ENCODE peak calls at places on chromosome 22, in nine cellular contexts. One of them, this sample, is unnamed.
A peak's percentile ranks its signal among the peaks of the same experiment; 100 is the strongest.

GRCh38 chr22:19060356-19061009 is 61.7 kb downstream of the DGCR2 start:
- DNase-seq in AG04450: peak; percentile 20
- DNase-seq in sigmoid colon: peak; percentile 38
- DNase-seq in tibial artery: no peak
- DNase-seq in right lobe of liver: no peak
- DNase-seq in body of pancreas: peak; percentile 9
- DNase-seq in heart left ventricle: no peak
- DNase-seq in CD8-positive, alpha-beta T cell: no peak
- DNase-seq in pancreas: no peak
- DNase-seq in this sample: no peak

GRCh38 chr22:40609216-40609615 is 27.3 kb downstream of the MRTFA start:
- DNase-seq in AG04450: no peak
- DNase-seq in sigmoid colon: no peak
- DNase-seq in tibial artery: no peak
- DNase-seq in right lobe of liver: no peak
- DNase-seq in body of pancreas: no peak
- DNase-seq in heart left ventricle: no peak
- DNase-seq in CD8-positive, alpha-beta T cell: no peak
- DNase-seq in pancreas: no peak
- DNase-seq in this sample: peak; percentile 62

GRCh38 chr22:31173386-31174145 is 13.6 kb downstream of the RNF185 start:
- DNase-seq in AG04450: peak; percentile 65
- DNase-seq in sigmoid colon: no peak
- DNase-seq in tibial artery: no peak
- DNase-seq in right lobe of liver: no peak
- DNase-seq in body of pancreas: no peak
- DNase-seq in heart left ventricle: no peak
- DNase-seq in CD8-positive, alpha-beta T cell: no peak
- DNase-seq in pancreas: no peak
- DNase-seq in this sample: no peak

GRCh38 chr22:26995222-26995621 is 337.8 kb downstream of the MIAT start:
- DNase-seq in AG04450: no peak
- DNase-seq in sigmoid colon: peak; percentile 84
- DNase-seq in tibial artery: no peak
- DNase-seq in right lobe of liver: no peak
- DNase-seq in body of pancreas: peak; percentile 71
- DNase-seq in heart left ventricle: no peak
- DNase-seq in CD8-positive, alpha-beta T cell: no peak
- DNase-seq in pancreas: no peak
- DNase-seq in this sample: peak; percentile 12

GRCh38 chr22:37462983-37463382 is 23.2 kb downstream of the MFNG start:
- DNase-seq in AG04450: no peak
- DNase-seq in sigmoid colon: no peak
- DNase-seq in tibial artery: no peak
- DNase-seq in right lobe of liver: no peak
- DNase-seq in body of pancreas: no peak
- DNase-seq in heart left ventricle: no peak
- DNase-seq in CD8-positive, alpha-beta T cell: no peak
- DNase-seq in pancreas: peak; percentile 53
- DNase-seq in this sample: peak; percentile 86

GRCh38 chr22:28799834-28800307 is 498 bp downstream of the XBP1 start:
- DNase-seq in AG04450: peak; percentile 10
- DNase-seq in sigmoid colon: peak; percentile 85
- DNase-seq in tibial artery: peak; percentile 63
- DNase-seq in right lobe of liver: peak; percentile 75
- DNase-seq in body of pancreas: peak; percentile 65
- DNase-seq in heart left ventricle: peak; percentile 77
- DNase-seq in CD8-positive, alpha-beta T cell: no peak
- DNase-seq in pancreas: peak; percentile 83
- DNase-seq in this sample: peak; percentile 73

GRCh38 chr22:35761037-35761436 is 43.4 kb downstream of the APOL5 start:
- DNase-seq in AG04450: no peak
- DNase-seq in sigmoid colon: no peak
- DNase-seq in tibial artery: no peak
- DNase-seq in right lobe of liver: no peak
- DNase-seq in body of pancreas: no peak
- DNase-seq in heart left ventricle: no peak
- DNase-seq in CD8-positive, alpha-beta T cell: no peak
- DNase-seq in pancreas: no peak
- DNase-seq in this sample: peak; percentile 35

GRCh38 chr22:43128116-43128515 is 15.1 kb downstream of the MCAT start:
- DNase-seq in AG04450: no peak
- DNase-seq in sigmoid colon: no peak
- DNase-seq in tibial artery: no peak
- DNase-seq in right lobe of liver: no peak
- DNase-seq in body of pancreas: no peak
- DNase-seq in heart left ventricle: no peak
- DNase-seq in CD8-positive, alpha-beta T cell: no peak
- DNase-seq in pancreas: no peak
- DNase-seq in this sample: no peak

GRCh38 chr22:36194971-36195370 is 6.6 kb downstream of the APOL4 start:
- DNase-seq in AG04450: peak; percentile 52
- DNase-seq in sigmoid colon: peak; percentile 88
- DNase-seq in tibial artery: peak; percentile 57
- DNase-seq in right lobe of liver: no peak
- DNase-seq in body of pancreas: peak; percentile 34
- DNase-seq in heart left ventricle: peak; percentile 68
- DNase-seq in CD8-positive, alpha-beta T cell: peak; percentile 25
- DNase-seq in pancreas: no peak
- DNase-seq in this sample: peak; percentile 84

GRCh38 chr22:26797910-26798309 is 140.5 kb downstream of the MIAT start:
- DNase-seq in AG04450: no peak
- DNase-seq in sigmoid colon: no peak
- DNase-seq in tibial artery: no peak
- DNase-seq in right lobe of liver: no peak
- DNase-seq in body of pancreas: no peak
- DNase-seq in heart left ventricle: no peak
- DNase-seq in CD8-positive, alpha-beta T cell: no peak
- DNase-seq in pancreas: no peak
- DNase-seq in this sample: no peak

GRCh38 chr22:30408388-30409101 is 11.7 kb downstream of the SEC14L2 start:
- DNase-seq in AG04450: no peak
- DNase-seq in sigmoid colon: no peak
- DNase-seq in tibial artery: no peak
- DNase-seq in right lobe of liver: no peak
- DNase-seq in body of pancreas: no peak
- DNase-seq in heart left ventricle: no peak
- DNase-seq in CD8-positive, alpha-beta T cell: no peak
- DNase-seq in pancreas: no peak
- DNase-seq in this sample: no peak

GRCh38 chr22:40491990-40492631 is 121.7 kb downstream of the SGSM3 start:
- DNase-seq in AG04450: no peak
- DNase-seq in sigmoid colon: no peak
- DNase-seq in tibial artery: no peak
- DNase-seq in right lobe of liver: no peak
- DNase-seq in body of pancreas: no peak
- DNase-seq in heart left ventricle: peak; percentile 37
- DNase-seq in CD8-positive, alpha-beta T cell: no peak
- DNase-seq in pancreas: no peak
- DNase-seq in this sample: peak; percentile 77

GRCh38 chr22:17767236-17768065 is 6.8 kb downstream of the BID start:
- DNase-seq in AG04450: no peak
- DNase-seq in sigmoid colon: no peak
- DNase-seq in tibial artery: no peak
- DNase-seq in right lobe of liver: no peak
- DNase-seq in body of pancreas: no peak
- DNase-seq in heart left ventricle: no peak
- DNase-seq in CD8-positive, alpha-beta T cell: no peak
- DNase-seq in pancreas: no peak
- DNase-seq in this sample: no peak

GRCh38 chr22:24247564-24248344 is 2.9 kb upstream of the GGT5 start:
- DNase-seq in AG04450: peak; percentile 90
- DNase-seq in sigmoid colon: peak; percentile 98
- DNase-seq in tibial artery: peak; percentile 97
- DNase-seq in right lobe of liver: peak; percentile 79
- DNase-seq in body of pancreas: peak; percentile 83
- DNase-seq in heart left ventricle: peak; percentile 87
- DNase-seq in CD8-positive, alpha-beta T cell: peak; percentile 45
- DNase-seq in pancreas: peak; percentile 90
- DNase-seq in this sample: peak; percentile 87

GRCh38 chr22:24247011-24247507 is 2.2 kb upstream of the GGT5 start:
- DNase-seq in AG04450: no peak
- DNase-seq in sigmoid colon: no peak
- DNase-seq in tibial artery: no peak
- DNase-seq in right lobe of liver: no peak
- DNase-seq in body of pancreas: no peak
- DNase-seq in heart left ventricle: no peak
- DNase-seq in CD8-positive, alpha-beta T cell: no peak
- DNase-seq in pancreas: no peak
- DNase-seq in this sample: no peak

GRCh38 chr22:24240381-24240780 is 4.5 kb downstream of the GGT5 start:
- DNase-seq in AG04450: no peak
- DNase-seq in sigmoid colon: no peak
- DNase-seq in tibial artery: peak; percentile 34
- DNase-seq in right lobe of liver: no peak
- DNase-seq in body of pancreas: no peak
- DNase-seq in heart left ventricle: no peak
- DNase-seq in CD8-positive, alpha-beta T cell: no peak
- DNase-seq in pancreas: no peak
- DNase-seq in this sample: no peak

GRCh38 chr22:24244144-24244787 is 616 bp downstream of the GGT5 start:
- DNase-seq in AG04450: no peak
- DNase-seq in sigmoid colon: no peak
- DNase-seq in tibial artery: peak; percentile 34
- DNase-seq in right lobe of liver: no peak
- DNase-seq in body of pancreas: no peak
- DNase-seq in heart left ventricle: no peak
- DNase-seq in CD8-positive, alpha-beta T cell: no peak
- DNase-seq in pancreas: no peak
- DNase-seq in this sample: no peak
- H3K4me3 ChIP-seq in AG04450: peak overlapping the region; percentile 17
- H3K4me3 ChIP-seq in sigmoid colon: peak overlapping the region; percentile 14
- H3K4me3 ChIP-seq in tibial artery: peak overlapping the region; percentile 47
- H3K4me3 ChIP-seq in right lobe of liver: no peak overlapping the region
- H3K4me3 ChIP-seq in body of pancreas: no peak overlapping the region
- H3K4me3 ChIP-seq in heart left ventricle: peak overlapping the region; percentile 65
- H3K4me3 ChIP-seq in CD8-positive, alpha-beta T cell: no peak overlapping the region
- H3K4me3 ChIP-seq in pancreas: peak overlapping the region; percentile 17
- H3K4me3 ChIP-seq in this sample: no peak overlapping the region

DNA sequence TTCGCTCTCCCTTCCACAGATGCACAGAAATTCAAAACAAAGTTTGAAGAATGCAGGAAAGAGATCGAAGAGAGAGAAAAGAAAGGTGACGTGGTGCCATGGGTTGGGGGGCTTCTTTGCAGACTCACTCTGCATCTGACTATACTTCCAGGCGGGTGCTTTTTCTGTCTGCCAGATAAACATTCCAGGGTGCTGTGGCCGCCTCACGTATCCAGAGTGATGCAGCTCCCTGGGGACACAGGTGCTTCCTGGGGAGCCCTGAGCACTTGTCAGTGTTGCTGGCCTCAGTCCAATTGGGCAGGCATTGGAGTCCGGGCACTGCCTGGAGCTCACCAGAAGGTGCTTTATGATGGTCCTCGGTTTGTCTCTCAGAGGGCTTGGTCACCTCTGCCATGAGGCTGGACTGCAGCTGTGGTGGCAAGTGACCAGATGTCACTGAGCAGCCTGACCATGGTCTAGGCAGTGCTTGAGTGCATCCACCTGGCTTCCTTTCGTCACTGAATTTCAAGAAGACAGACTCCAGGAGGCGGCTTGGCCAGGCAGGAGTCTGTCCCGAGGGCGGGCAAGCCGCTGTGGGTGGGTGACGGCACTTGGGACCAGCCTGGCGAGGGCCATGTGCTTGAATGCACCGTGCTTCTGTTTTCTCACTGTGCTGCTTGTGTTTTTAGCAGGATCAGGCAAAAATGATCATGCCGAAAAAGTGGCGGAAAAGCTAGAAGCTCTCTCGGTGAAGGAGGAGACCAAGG is 5.1 kb upstream of the ZDHHC8 start:
- DNase-seq in AG04450: no peak
- DNase-seq in sigmoid colon: no peak
- DNase-seq in tibial artery: no peak
- DNase-seq in right lobe of liver: no peak
- DNase-seq in body of pancreas: no peak
- DNase-seq in heart left ventricle: no peak
- DNase-seq in CD8-positive, alpha-beta T cell: no peak
- DNase-seq in pancreas: no peak
- DNase-seq in this sample: no peak
- H3K27ac ChIP-seq in AG04450: no peak overlapping the region
- H3K27ac ChIP-seq in sigmoid colon: no peak overlapping the region
- H3K27ac ChIP-seq in tibial artery: no peak overlapping the region
- H3K27ac ChIP-seq in right lobe of liver: no peak overlapping the region
- H3K27ac ChIP-seq in body of pancreas: no peak overlapping the region
- H3K27ac ChIP-seq in heart left ventricle: no peak overlapping the region
- H3K27ac ChIP-seq in CD8-positive, alpha-beta T cell: no peak overlapping the region
- H3K27ac ChIP-seq in pancreas: no peak overlapping the region
- H3K27ac ChIP-seq in this sample: peak overlapping the region; percentile 51

GRCh38 chr22:22168190-22168940 is 76.2 kb upstream of the VPREB1 start:
- DNase-seq in AG04450: peak; percentile 50
- DNase-seq in sigmoid colon: no peak
- DNase-seq in tibial artery: no peak
- DNase-seq in right lobe of liver: no peak
- DNase-seq in body of pancreas: peak; percentile 21
- DNase-seq in heart left ventricle: no peak
- DNase-seq in CD8-positive, alpha-beta T cell: no peak
- DNase-seq in pancreas: no peak
- DNase-seq in this sample: no peak

GRCh38 chr22:22169923-22170322 is 74.7 kb upstream of the VPREB1 start:
- DNase-seq in AG04450: no peak
- DNase-seq in sigmoid colon: no peak
- DNase-seq in tibial artery: no peak
- DNase-seq in right lobe of liver: no peak
- DNase-seq in body of pancreas: no peak
- DNase-seq in heart left ventricle: no peak
- DNase-seq in CD8-positive, alpha-beta T cell: no peak
- DNase-seq in pancreas: no peak
- DNase-seq in this sample: no peak

GRCh38 chr22:22167791-22168189 is 76.8 kb upstream of the VPREB1 start:
- DNase-seq in AG04450: no peak
- DNase-seq in sigmoid colon: no peak
- DNase-seq in tibial artery: no peak
- DNase-seq in right lobe of liver: no peak
- DNase-seq in body of pancreas: no peak
- DNase-seq in heart left ventricle: no peak
- DNase-seq in CD8-positive, alpha-beta T cell: no peak
- DNase-seq in pancreas: no peak
- DNase-seq in this sample: no peak

GRCh38 chr22:22168941-22169867 is 75.4 kb upstream of the VPREB1 start:
- DNase-seq in AG04450: no peak
- DNase-seq in sigmoid colon: no peak
- DNase-seq in tibial artery: no peak
- DNase-seq in right lobe of liver: no peak
- DNase-seq in body of pancreas: no peak
- DNase-seq in heart left ventricle: no peak
- DNase-seq in CD8-positive, alpha-beta T cell: no peak
- DNase-seq in pancreas: no peak
- DNase-seq in this sample: no peak

GRCh38 chr22:22171357-22172218 is 73.0 kb upstream of the VPREB1 start:
- DNase-seq in AG04450: no peak
- DNase-seq in sigmoid colon: no peak
- DNase-seq in tibial artery: no peak
- DNase-seq in right lobe of liver: no peak
- DNase-seq in body of pancreas: no peak
- DNase-seq in heart left ventricle: no peak
- DNase-seq in CD8-positive, alpha-beta T cell: no peak
- DNase-seq in pancreas: no peak
- DNase-seq in this sample: no peak
- TF ChIP-seq CTCF in AG04450: peak; percentile 41
- TF ChIP-seq CTCF in sigmoid colon: no peak
- TF ChIP-seq CTCF in tibial artery: no peak
- TF ChIP-seq CTCF in right lobe of liver: peak; percentile 40
- TF ChIP-seq CTCF in body of pancreas: no peak
- TF ChIP-seq CTCF in heart left ventricle: peak; percentile 17
- TF ChIP-seq CTCF in CD8-positive, alpha-beta T cell: no peak
- TF ChIP-seq CTCF in pancreas: no peak
- TF ChIP-seq CTCF in this sample: peak; percentile 39

GRCh38 chr22:46620588-46621242 is 529 bp downstream of the GRAMD4 start:
- DNase-seq in AG04450: no peak
- DNase-seq in sigmoid colon: peak; percentile 61
- DNase-seq in tibial artery: no peak
- DNase-seq in right lobe of liver: no peak
- DNase-seq in body of pancreas: no peak
- DNase-seq in heart left ventricle: no peak
- DNase-seq in CD8-positive, alpha-beta T cell: no peak
- DNase-seq in pancreas: no peak
- DNase-seq in this sample: no peak
- H3K4me3 ChIP-seq in AG04450: no peak overlapping the region
- H3K4me3 ChIP-seq in sigmoid colon: no peak overlapping the region
- H3K4me3 ChIP-seq in tibial artery: no peak overlapping the region
- H3K4me3 ChIP-seq in right lobe of liver: no peak overlapping the region
- H3K4me3 ChIP-seq in body of pancreas: no peak overlapping the region
- H3K4me3 ChIP-seq in heart left ventricle: no peak overlapping the region
- H3K4me3 ChIP-seq in CD8-positive, alpha-beta T cell: no peak overlapping the region
- H3K4me3 ChIP-seq in pancreas: no peak overlapping the region
- H3K4me3 ChIP-seq in this sample: no peak overlapping the region

This sample was measured in cardiac muscle cell.